ENCODE peak calls at places on chromosome 9, in seven cellular contexts. E, M, H, Q, T, B and U are unnamed samples.
A peak's percentile ranks its signal among the peaks of the same experiment; 100 is the strongest.

GRCh38 chr9:133973791-133974630 is 18.1 kb downstream of the VAV2 start:
- DNase-seq in E (no peak), M (no peak), H (no peak), Q (no peak), T (no peak), B (no peak), U (no peak)

GRCh38 chr9:137454506-137455360 is 4.4 kb downstream of the NSMF start:
- DNase-seq in E (no peak), M (no peak), H (no peak), Q (no peak), T (no peak), B (no peak), U (no peak)

GRCh38 chr9:128393171-128393761 is 22.1 kb downstream of the URM1 start:
- DNase-seq in E (no peak), M (no peak), H (no peak), Q (no peak), T (no peak), B (no peak), U (no peak)

GRCh38 chr9:122786338-122786737 is 2.4 kb upstream of the OR5C1 start:
- DNase-seq in E (no peak), M (no peak), H (no peak), Q (no peak), T (no peak), B (no peak), U (no peak)

GRCh38 chr9:108119530-108120113 is 630.1 kb upstream of the KLF4 start:
- DNase-seq in E (no peak), M (no peak), H (no peak), Q (no peak), T (no peak), B (no peak), U (no peak)

GRCh38 chr9:110802416-110803035 is 133.9 kb downstream of the MUSK start:
- DNase-seq in E (no peak), M (peak; percentile 55), H (no peak), Q (no peak), T (peak; percentile 48), B (no peak), U (peak; percentile 90)

GRCh38 chr9:129355641-129356040 is 177.6 kb upstream of the IER5L start:
- DNase-seq in E (no peak), M (no peak), H (no peak), Q (no peak), T (no peak), B (no peak), U (no peak)

GRCh38 chr9:35510745-35511428 is 21.0 kb downstream of the RUSC2 start:
- DNase-seq in E (no peak), M (peak; percentile 98), H (no peak), Q (no peak), T (peak; percentile 92), B (no peak), U (no peak)

GRCh38 chr9:92642599-92642998 is 27.3 kb downstream of the IPPK start:
- DNase-seq in E (no peak), M (no peak), H (no peak), Q (no peak), T (no peak), B (no peak), U (no peak)

GRCh38 chr9:82332018-82332773 is 343.6 kb downstream of the SPATA31D1 start:
- DNase-seq in E (no peak), M (peak; percentile 82), H (no peak), Q (no peak), T (peak; percentile 68), B (no peak), U (no peak)

GRCh38 chr9:135282001-135282731 is 194.7 kb downstream of the OLFM1 start:
- DNase-seq in E (peak; percentile 51), M (no peak), H (peak; percentile 90), Q (peak; percentile 22), T (peak; percentile 1), B (no peak), U (no peak)

GRCh38 chr9:14517154-14517906 is 175.9 kb downstream of the ZDHHC21 start:
- DNase-seq in E (no peak), M (no peak), H (no peak), Q (no peak), T (no peak), B (no peak), U (no peak)

GRCh38 chr9:108473209-108474112 is 382.3 kb downstream of the ACTL7B start:
- DNase-seq in E (no peak), M (peak; percentile 37), H (no peak), Q (no peak), T (peak; percentile 82), B (no peak), U (no peak)